ENCODE peak calls at places on chromosome 1, in seven cellular contexts. D is WERI-Rb-1, B is islet precursor cell, G is COR-L47, Q is NCI-H524 treated with DMSO at 0.1 percent for 48 hours, E is NCI-H2081, W is hypothalamus. Z is an unnamed sample.

GRCh38 chr1:9615316-9616063 is 26.8 kb downstream of the TMEM201 start:
- DNase-seq in D (peak), B (peak), G (peak), Q (no peak), E (peak), W (peak), Z (no peak)

GRCh38 chr1:86154581-86155060 is 2.0 kb downstream of the COL24A1 start:
- DNase-seq in D (peak), B (peak), G (no peak), Q (no peak), E (no peak), W (no peak), Z (no peak)

GRCh38 chr1:161725888-161726630 is 4.7 kb downstream of the FCRLB start:
- DNase-seq in D (peak), B (peak), G (peak), Q (no peak), E (peak), W (peak), Z (no peak)

GRCh38 chr1:162087118-162087517 is 17.6 kb downstream of the NOS1AP start:
- DNase-seq in D (no peak), B (no peak), G (no peak), Q (no peak), E (no peak), W (no peak), Z (no peak)

GRCh38 chr1:3368711-3369436 is 85.6 kb upstream of the ARHGEF16 start:
- DNase-seq in D (no peak), B (no peak), G (no peak), Q (no peak), E (no peak), W (no peak), Z (no peak)

GRCh38 chr1:91217911-91218310 is 186.7 kb downstream of the HFM1 start:
- DNase-seq in D (no peak), B (no peak), G (no peak), Q (no peak), E (no peak), W (no peak), Z (no peak)

GRCh38 chr1:13723810-13724209 is 23.8 kb downstream of the PRDM2 start:
- DNase-seq in D (no peak), B (no peak), G (no peak), Q (no peak), E (no peak), W (no peak), Z (no peak)

GRCh38 chr1:8481650-8482380 is 163.9 kb downstream of the SLC45A1 start:
- DNase-seq in D (no peak), B (no peak), G (no peak), Q (no peak), E (no peak), W (no peak), Z (no peak)

GRCh38 chr1:153944822-153945117 is 1.7 kb downstream of the DENND4B start:
- DNase-seq in D (no peak), B (no peak), G (no peak), Q (no peak), E (no peak), W (no peak), Z (no peak)

GRCh38 chr1:214108097-214108446 is 120.3 kb downstream of the PROX1 start:
- DNase-seq in D (no peak), B (peak), G (no peak), Q (no peak), E (no peak), W (no peak), Z (no peak)

GRCh38 chr1:98367426-98367825 is 294.1 kb upstream of the SNX7 start:
- DNase-seq in D (no peak), B (no peak), G (no peak), Q (no peak), E (no peak), W (no peak), Z (no peak)

GRCh38 chr1:110135268-110136065 is 14.8 kb upstream of the SLC6A17 start:
- DNase-seq in D (no peak), B (no peak), G (peak), Q (no peak), E (peak), W (no peak), Z (peak)

GRCh38 chr1:156146749-156147405 is 6.5 kb upstream of the SEMA4A start:
- DNase-seq in D (no peak), B (peak), G (no peak), Q (no peak), E (no peak), W (peak), Z (no peak)

GRCh38 chr1:69858534-69858933 is 290.8 kb downstream of the LRRC7 start:
- DNase-seq in D (no peak), B (no peak), G (no peak), Q (no peak), E (no peak), W (no peak), Z (no peak)

GRCh38 chr1:234611153-234611798 is 1.3 kb upstream of the IRF2BP2 start:
- DNase-seq in D (peak), B (no peak), G (peak), Q (peak), E (peak), W (no peak), Z (peak)

GRCh38 chr1:247576514-247576913 is 11.6 kb upstream of the OR2G2 start:
- DNase-seq in D (no peak), B (no peak), G (no peak), Q (no peak), E (peak), W (no peak), Z (peak)

GRCh38 chr1:174812026-174812425 is 187.7 kb upstream of the CACYBP start:
- DNase-seq in D (peak), B (no peak), G (peak), Q (peak), E (no peak), W (no peak), Z (no peak)

GRCh38 chr1:11012260-11013159 is at the start of gene TARDBP:
- DNase-seq in D (peak), B (peak), G (peak), Q (peak), E (peak), W (peak), Z (peak)

GRCh38 chr1:8739377-8739776 is 78.1 kb downstream of the RERE start:
- DNase-seq in D (no peak), B (no peak), G (no peak), Q (no peak), E (peak), W (no peak), Z (no peak)

GRCh38 chr1:107073493-107073892 is 17.0 kb downstream of the PRMT6 start:
- DNase-seq in D (no peak), B (no peak), G (no peak), Q (no peak), E (no peak), W (no peak), Z (no peak)

GRCh38 chr1:20376171-20376570 is 85.5 kb downstream of the VWA5B1 start:
- DNase-seq in D (no peak), B (no peak), G (no peak), Q (no peak), E (no peak), W (no peak), Z (no peak)

GRCh38 chr1:90879281-90879680 is 142.6 kb downstream of the ZNF644 start:
- DNase-seq in D (no peak), B (no peak), G (no peak), Q (no peak), E (no peak), W (no peak), Z (no peak)

GRCh38 chr1:93079685-93080141 is 630 bp downstream of the MTF2 start:
- DNase-seq in D (peak), B (peak), G (no peak), Q (no peak), E (peak), W (peak), Z (no peak)

GRCh38 chr1:145960468-145961108 is 2.8 kb upstream of the LIX1L start:
- DNase-seq in D (peak), B (peak), G (peak), Q (no peak), E (peak), W (peak), Z (peak)

GRCh38 chr1:88847618-88848017 is 43.7 kb downstream of the GTF2B start:
- DNase-seq in D (no peak), B (peak), G (no peak), Q (no peak), E (no peak), W (no peak), Z (no peak)

GRCh38 chr1:20697560-20697959 is 20.2 kb downstream of the KIF17 start:
- DNase-seq in D (no peak), B (no peak), G (no peak), Q (no peak), E (no peak), W (no peak), Z (no peak)

Z was measured in NCI-H774.